ENCODE peak calls at places on chromosomes 3 and 15, in seven cellular contexts. One of them, this sample, is unnamed.

GRCh38 chr15:27725733-27726132 is 373.4 kb downstream of the OCA2 start:
- DNase-seq in HTR-8/SVneo: no peak
- DNase-seq in osteocyte: no peak
- DNase-seq in stimulated activated CD8-positive, alpha-beta memory T cell treated with anti-CD3 and anti-CD28 coated beads, Interleukin-4, amount 100 ng/mL, for 1 hour: no peak
- DNase-seq in activated T-cell treated with anti-CD3 and anti-CD28 coated beads for 1 hour: no peak
- DNase-seq in NCI-H1436 treated with DMSO at 0.1 percent for 48 hours: no peak
- DNase-seq in NCI-H2029: peak; percentile 27
- DNase-seq in this sample: no peak

GRCh38 chr3:29141912-29142262 is 139.0 kb upstream of the RBMS3 start:
- DNase-seq in activated T-cell treated with anti-CD3 and anti-CD28 coated beads for 1 hour: no peak
- DNase-seq in stimulated activated CD8-positive, alpha-beta memory T cell treated with anti-CD3 and anti-CD28 coated beads, Interleukin-4, amount 100 ng/mL, for 1 hour: no peak
- DNase-seq in osteocyte: no peak
- DNase-seq in HTR-8/SVneo: no peak
- DNase-seq in NCI-H2029: no peak
- DNase-seq in NCI-H1436 treated with DMSO at 0.1 percent for 48 hours: no peak
- DNase-seq in this sample: no peak

GRCh38 chr15:65980824-65981456 is 111.6 kb downstream of the RAB11A start:
- DNase-seq in osteocyte: no peak
- DNase-seq in HTR-8/SVneo: peak; percentile 80
- DNase-seq in activated T-cell treated with anti-CD3 and anti-CD28 coated beads for 1 hour: no peak
- DNase-seq in NCI-H1436 treated with DMSO at 0.1 percent for 48 hours: no peak
- DNase-seq in stimulated activated CD8-positive, alpha-beta memory T cell treated with anti-CD3 and anti-CD28 coated beads, Interleukin-4, amount 100 ng/mL, for 1 hour: no peak
- DNase-seq in NCI-H2029: no peak
- DNase-seq in this sample: no peak

GRCh38 chr15:33021806-33022389 is 172.6 kb downstream of the FMN1 start:
- DNase-seq in NCI-H2029: peak; percentile 34
- DNase-seq in NCI-H1436 treated with DMSO at 0.1 percent for 48 hours: no peak
- DNase-seq in osteocyte: no peak
- DNase-seq in stimulated activated CD8-positive, alpha-beta memory T cell treated with anti-CD3 and anti-CD28 coated beads, Interleukin-4, amount 100 ng/mL, for 1 hour: no peak
- DNase-seq in HTR-8/SVneo: peak; percentile 52
- DNase-seq in activated T-cell treated with anti-CD3 and anti-CD28 coated beads for 1 hour: no peak
- DNase-seq in this sample: no peak

GRCh38 chr15:91456251-91456718 is 356.2 kb downstream of the SV2B start:
- DNase-seq in NCI-H2029: no peak
- DNase-seq in stimulated activated CD8-positive, alpha-beta memory T cell treated with anti-CD3 and anti-CD28 coated beads, Interleukin-4, amount 100 ng/mL, for 1 hour: no peak
- DNase-seq in NCI-H1436 treated with DMSO at 0.1 percent for 48 hours: no peak
- DNase-seq in HTR-8/SVneo: no peak
- DNase-seq in osteocyte: no peak
- DNase-seq in activated T-cell treated with anti-CD3 and anti-CD28 coated beads for 1 hour: no peak
- DNase-seq in this sample: no peak

GRCh38 chr3:170356596-170357175 is 829 bp upstream of the SKIL start:
- DNase-seq in HTR-8/SVneo: peak; percentile 84
- DNase-seq in osteocyte: peak; percentile 96
- DNase-seq in stimulated activated CD8-positive, alpha-beta memory T cell treated with anti-CD3 and anti-CD28 coated beads, Interleukin-4, amount 100 ng/mL, for 1 hour: peak; percentile 17
- DNase-seq in NCI-H1436 treated with DMSO at 0.1 percent for 48 hours: no peak
- DNase-seq in activated T-cell treated with anti-CD3 and anti-CD28 coated beads for 1 hour: peak; percentile 40
- DNase-seq in NCI-H2029: peak; percentile 56
- DNase-seq in this sample: no peak

GRCh38 chr3:14475601-14476000 is 64.5 kb downstream of the GRIP2 start:
- DNase-seq in osteocyte: no peak
- DNase-seq in NCI-H2029: no peak
- DNase-seq in stimulated activated CD8-positive, alpha-beta memory T cell treated with anti-CD3 and anti-CD28 coated beads, Interleukin-4, amount 100 ng/mL, for 1 hour: no peak
- DNase-seq in activated T-cell treated with anti-CD3 and anti-CD28 coated beads for 1 hour: no peak
- DNase-seq in HTR-8/SVneo: no peak
- DNase-seq in NCI-H1436 treated with DMSO at 0.1 percent for 48 hours: no peak
- DNase-seq in this sample: no peak

GRCh38 chr3:100407977-100408532 is 6.7 kb downstream of the LNP1 start:
- DNase-seq in NCI-H2029: no peak
- DNase-seq in stimulated activated CD8-positive, alpha-beta memory T cell treated with anti-CD3 and anti-CD28 coated beads, Interleukin-4, amount 100 ng/mL, for 1 hour: no peak
- DNase-seq in activated T-cell treated with anti-CD3 and anti-CD28 coated beads for 1 hour: no peak
- DNase-seq in HTR-8/SVneo: no peak
- DNase-seq in NCI-H1436 treated with DMSO at 0.1 percent for 48 hours: no peak
- DNase-seq in osteocyte: no peak
- DNase-seq in this sample: no peak

GRCh38 chr15:81024891-81025290 is 24.2 kb downstream of the TLNRD1 start:
- DNase-seq in stimulated activated CD8-positive, alpha-beta memory T cell treated with anti-CD3 and anti-CD28 coated beads, Interleukin-4, amount 100 ng/mL, for 1 hour: no peak
- DNase-seq in activated T-cell treated with anti-CD3 and anti-CD28 coated beads for 1 hour: no peak
- DNase-seq in NCI-H2029: no peak
- DNase-seq in osteocyte: no peak
- DNase-seq in NCI-H1436 treated with DMSO at 0.1 percent for 48 hours: no peak
- DNase-seq in HTR-8/SVneo: no peak
- DNase-seq in this sample: no peak

GRCh38 chr3:182330647-182331046 is 462.7 kb upstream of the ATP11B start:
- DNase-seq in NCI-H1436 treated with DMSO at 0.1 percent for 48 hours: no peak
- DNase-seq in HTR-8/SVneo: no peak
- DNase-seq in NCI-H2029: no peak
- DNase-seq in activated T-cell treated with anti-CD3 and anti-CD28 coated beads for 1 hour: no peak
- DNase-seq in osteocyte: no peak
- DNase-seq in stimulated activated CD8-positive, alpha-beta memory T cell treated with anti-CD3 and anti-CD28 coated beads, Interleukin-4, amount 100 ng/mL, for 1 hour: no peak
- DNase-seq in this sample: no peak

GRCh38 chr3:193686665-193687506 is 93.9 kb downstream of the OPA1 start:
- DNase-seq in NCI-H2029: no peak
- DNase-seq in osteocyte: no peak
- DNase-seq in activated T-cell treated with anti-CD3 and anti-CD28 coated beads for 1 hour: no peak
- DNase-seq in stimulated activated CD8-positive, alpha-beta memory T cell treated with anti-CD3 and anti-CD28 coated beads, Interleukin-4, amount 100 ng/mL, for 1 hour: no peak
- DNase-seq in NCI-H1436 treated with DMSO at 0.1 percent for 48 hours: no peak
- DNase-seq in HTR-8/SVneo: no peak
- DNase-seq in this sample: no peak

GRCh38 chr3:148790841-148791240 is 36.8 kb upstream of the CPB1 start:
- DNase-seq in HTR-8/SVneo: no peak
- DNase-seq in stimulated activated CD8-positive, alpha-beta memory T cell treated with anti-CD3 and anti-CD28 coated beads, Interleukin-4, amount 100 ng/mL, for 1 hour: no peak
- DNase-seq in osteocyte: no peak
- DNase-seq in NCI-H2029: peak; percentile 15
- DNase-seq in NCI-H1436 treated with DMSO at 0.1 percent for 48 hours: no peak
- DNase-seq in activated T-cell treated with anti-CD3 and anti-CD28 coated beads for 1 hour: no peak
- DNase-seq in this sample: peak; percentile 2

GRCh38 chr3:146638718-146639117 is 33.6 kb upstream of the PLSCR5 start:
- DNase-seq in osteocyte: no peak
- DNase-seq in stimulated activated CD8-positive, alpha-beta memory T cell treated with anti-CD3 and anti-CD28 coated beads, Interleukin-4, amount 100 ng/mL, for 1 hour: no peak
- DNase-seq in activated T-cell treated with anti-CD3 and anti-CD28 coated beads for 1 hour: no peak
- DNase-seq in HTR-8/SVneo: no peak
- DNase-seq in NCI-H2029: no peak
- DNase-seq in NCI-H1436 treated with DMSO at 0.1 percent for 48 hours: no peak
- DNase-seq in this sample: no peak

GRCh38 chr3:10185804-10186762 is 21.4 kb downstream of the IRAK2 start:
- DNase-seq in stimulated activated CD8-positive, alpha-beta memory T cell treated with anti-CD3 and anti-CD28 coated beads, Interleukin-4, amount 100 ng/mL, for 1 hour: no peak
- DNase-seq in HTR-8/SVneo: no peak
- DNase-seq in activated T-cell treated with anti-CD3 and anti-CD28 coated beads for 1 hour: no peak
- DNase-seq in NCI-H1436 treated with DMSO at 0.1 percent for 48 hours: no peak
- DNase-seq in NCI-H2029: no peak
- DNase-seq in osteocyte: no peak
- DNase-seq in this sample: no peak

GRCh38 chr3:77042892-77043291 is 3.0 kb downstream of the ROBO2 start:
- DNase-seq in activated T-cell treated with anti-CD3 and anti-CD28 coated beads for 1 hour: no peak
- DNase-seq in stimulated activated CD8-positive, alpha-beta memory T cell treated with anti-CD3 and anti-CD28 coated beads, Interleukin-4, amount 100 ng/mL, for 1 hour: no peak
- DNase-seq in NCI-H2029: no peak
- DNase-seq in HTR-8/SVneo: no peak
- DNase-seq in osteocyte: no peak
- DNase-seq in NCI-H1436 treated with DMSO at 0.1 percent for 48 hours: no peak
- DNase-seq in this sample: no peak

GRCh38 chr3:133230191-133230590 is 169.7 kb upstream of the BFSP2 start:
- DNase-seq in HTR-8/SVneo: no peak
- DNase-seq in activated T-cell treated with anti-CD3 and anti-CD28 coated beads for 1 hour: no peak
- DNase-seq in stimulated activated CD8-positive, alpha-beta memory T cell treated with anti-CD3 and anti-CD28 coated beads, Interleukin-4, amount 100 ng/mL, for 1 hour: no peak
- DNase-seq in NCI-H1436 treated with DMSO at 0.1 percent for 48 hours: peak; percentile 73
- DNase-seq in NCI-H2029: peak; percentile 22
- DNase-seq in osteocyte: no peak
- DNase-seq in this sample: no peak

GRCh38 chr15:36798366-36798765 is 218.9 kb downstream of the CDIN1 start:
- DNase-seq in NCI-H2029: no peak
- DNase-seq in osteocyte: no peak
- DNase-seq in activated T-cell treated with anti-CD3 and anti-CD28 coated beads for 1 hour: no peak
- DNase-seq in NCI-H1436 treated with DMSO at 0.1 percent for 48 hours: no peak
- DNase-seq in HTR-8/SVneo: peak; percentile 57
- DNase-seq in stimulated activated CD8-positive, alpha-beta memory T cell treated with anti-CD3 and anti-CD28 coated beads, Interleukin-4, amount 100 ng/mL, for 1 hour: no peak
- DNase-seq in this sample: no peak

GRCh38 chr3:134339331-134339730 is 34.9 kb downstream of the AMOTL2 start:
- DNase-seq in osteocyte: no peak
- DNase-seq in activated T-cell treated with anti-CD3 and anti-CD28 coated beads for 1 hour: no peak
- DNase-seq in NCI-H1436 treated with DMSO at 0.1 percent for 48 hours: no peak
- DNase-seq in HTR-8/SVneo: no peak
- DNase-seq in stimulated activated CD8-positive, alpha-beta memory T cell treated with anti-CD3 and anti-CD28 coated beads, Interleukin-4, amount 100 ng/mL, for 1 hour: no peak
- DNase-seq in NCI-H2029: no peak
- DNase-seq in this sample: no peak

GRCh38 chr3:151567477-151567876 is 106.6 kb upstream of the IGSF10 start:
- DNase-seq in HTR-8/SVneo: no peak
- DNase-seq in activated T-cell treated with anti-CD3 and anti-CD28 coated beads for 1 hour: no peak
- DNase-seq in NCI-H2029: no peak
- DNase-seq in NCI-H1436 treated with DMSO at 0.1 percent for 48 hours: no peak
- DNase-seq in stimulated activated CD8-positive, alpha-beta memory T cell treated with anti-CD3 and anti-CD28 coated beads, Interleukin-4, amount 100 ng/mL, for 1 hour: no peak
- DNase-seq in osteocyte: no peak
- DNase-seq in this sample: no peak

GRCh38 chr3:129015388-129016105 is 14.4 kb downstream of the EFCC1 start:
- DNase-seq in NCI-H1436 treated with DMSO at 0.1 percent for 48 hours: no peak
- DNase-seq in stimulated activated CD8-positive, alpha-beta memory T cell treated with anti-CD3 and anti-CD28 coated beads, Interleukin-4, amount 100 ng/mL, for 1 hour: no peak
- DNase-seq in HTR-8/SVneo: no peak
- DNase-seq in osteocyte: no peak
- DNase-seq in NCI-H2029: no peak
- DNase-seq in activated T-cell treated with anti-CD3 and anti-CD28 coated beads for 1 hour: peak; percentile 26
- DNase-seq in this sample: no peak

GRCh38 chr3:64932666-64933342 is 245.0 kb upstream of the ADAMTS9 start:
- DNase-seq in stimulated activated CD8-positive, alpha-beta memory T cell treated with anti-CD3 and anti-CD28 coated beads, Interleukin-4, amount 100 ng/mL, for 1 hour: no peak
- DNase-seq in NCI-H2029: no peak
- DNase-seq in NCI-H1436 treated with DMSO at 0.1 percent for 48 hours: no peak
- DNase-seq in HTR-8/SVneo: no peak
- DNase-seq in activated T-cell treated with anti-CD3 and anti-CD28 coated beads for 1 hour: no peak
- DNase-seq in osteocyte: no peak
- DNase-seq in this sample: no peak

GRCh38 chr3:121096968-121097367 is 189.0 kb downstream of the STXBP5L start:
- DNase-seq in stimulated activated CD8-positive, alpha-beta memory T cell treated with anti-CD3 and anti-CD28 coated beads, Interleukin-4, amount 100 ng/mL, for 1 hour: no peak
- DNase-seq in osteocyte: no peak
- DNase-seq in HTR-8/SVneo: no peak
- DNase-seq in NCI-H1436 treated with DMSO at 0.1 percent for 48 hours: no peak
- DNase-seq in NCI-H2029: no peak
- DNase-seq in activated T-cell treated with anti-CD3 and anti-CD28 coated beads for 1 hour: no peak
- DNase-seq in this sample: no peak

GRCh38 chr3:187016639-187017345 is 86.5 kb downstream of the ST6GAL1 start:
- DNase-seq in osteocyte: peak; percentile 56
- DNase-seq in activated T-cell treated with anti-CD3 and anti-CD28 coated beads for 1 hour: no peak
- DNase-seq in NCI-H1436 treated with DMSO at 0.1 percent for 48 hours: no peak
- DNase-seq in stimulated activated CD8-positive, alpha-beta memory T cell treated with anti-CD3 and anti-CD28 coated beads, Interleukin-4, amount 100 ng/mL, for 1 hour: no peak
- DNase-seq in NCI-H2029: no peak
- DNase-seq in HTR-8/SVneo: no peak
- DNase-seq in this sample: no peak

GRCh38 chr15:66881173-66881905 is 179.3 kb downstream of the SMAD6 start:
- DNase-seq in stimulated activated CD8-positive, alpha-beta memory T cell treated with anti-CD3 and anti-CD28 coated beads, Interleukin-4, amount 100 ng/mL, for 1 hour: no peak
- DNase-seq in activated T-cell treated with anti-CD3 and anti-CD28 coated beads for 1 hour: no peak
- DNase-seq in NCI-H2029: no peak
- DNase-seq in HTR-8/SVneo: no peak
- DNase-seq in osteocyte: peak; percentile 75
- DNase-seq in NCI-H1436 treated with DMSO at 0.1 percent for 48 hours: no peak
- DNase-seq in this sample: no peak

GRCh38 chr15:27165590-27165989 is 194.6 kb downstream of the GABRG3 start:
- DNase-seq in stimulated activated CD8-positive, alpha-beta memory T cell treated with anti-CD3 and anti-CD28 coated beads, Interleukin-4, amount 100 ng/mL, for 1 hour: no peak
- DNase-seq in HTR-8/SVneo: no peak
- DNase-seq in activated T-cell treated with anti-CD3 and anti-CD28 coated beads for 1 hour: no peak
- DNase-seq in NCI-H2029: no peak
- DNase-seq in osteocyte: no peak
- DNase-seq in NCI-H1436 treated with DMSO at 0.1 percent for 48 hours: no peak
- DNase-seq in this sample: peak; percentile 1

GRCh38 chr3:73622135-73622534 is 2.6 kb downstream of the PDZRN3 start:
- DNase-seq in stimulated activated CD8-positive, alpha-beta memory T cell treated with anti-CD3 and anti-CD28 coated beads, Interleukin-4, amount 100 ng/mL, for 1 hour: no peak
- DNase-seq in NCI-H2029: peak; percentile 38
- DNase-seq in NCI-H1436 treated with DMSO at 0.1 percent for 48 hours: no peak
- DNase-seq in HTR-8/SVneo: no peak
- DNase-seq in osteocyte: peak; percentile 88
- DNase-seq in activated T-cell treated with anti-CD3 and anti-CD28 coated beads for 1 hour: no peak
- DNase-seq in this sample: peak; percentile 19

GRCh38 chr3:37668431-37668830 is 193.2 kb upstream of the CTDSPL start:
- DNase-seq in stimulated activated CD8-positive, alpha-beta memory T cell treated with anti-CD3 and anti-CD28 coated beads, Interleukin-4, amount 100 ng/mL, for 1 hour: no peak
- DNase-seq in NCI-H2029: peak; percentile 37
- DNase-seq in NCI-H1436 treated with DMSO at 0.1 percent for 48 hours: no peak
- DNase-seq in osteocyte: no peak
- DNase-seq in activated T-cell treated with anti-CD3 and anti-CD28 coated beads for 1 hour: no peak
- DNase-seq in HTR-8/SVneo: no peak
- DNase-seq in this sample: no peak

GRCh38 chr3:172905480-172905850 is 154.9 kb downstream of the ECT2 start:
- DNase-seq in osteocyte: no peak
- DNase-seq in NCI-H1436 treated with DMSO at 0.1 percent for 48 hours: no peak
- DNase-seq in HTR-8/SVneo: no peak
- DNase-seq in activated T-cell treated with anti-CD3 and anti-CD28 coated beads for 1 hour: no peak
- DNase-seq in stimulated activated CD8-positive, alpha-beta memory T cell treated with anti-CD3 and anti-CD28 coated beads, Interleukin-4, amount 100 ng/mL, for 1 hour: no peak
- DNase-seq in NCI-H2029: no peak
- DNase-seq in this sample: no peak

GRCh38 chr3:58059349-58060321 is 51.4 kb downstream of the FLNB start:
- DNase-seq in stimulated activated CD8-positive, alpha-beta memory T cell treated with anti-CD3 and anti-CD28 coated beads, Interleukin-4, amount 100 ng/mL, for 1 hour: no peak
- DNase-seq in activated T-cell treated with anti-CD3 and anti-CD28 coated beads for 1 hour: no peak
- DNase-seq in HTR-8/SVneo: peak; percentile 51
- DNase-seq in NCI-H1436 treated with DMSO at 0.1 percent for 48 hours: no peak
- DNase-seq in NCI-H2029: no peak
- DNase-seq in osteocyte: no peak
- DNase-seq in this sample: no peak

GRCh38 chr3:55622116-55622515 is 135.0 kb upstream of the WNT5A start:
- DNase-seq in osteocyte: no peak
- DNase-seq in stimulated activated CD8-positive, alpha-beta memory T cell treated with anti-CD3 and anti-CD28 coated beads, Interleukin-4, amount 100 ng/mL, for 1 hour: no peak
- DNase-seq in NCI-H1436 treated with DMSO at 0.1 percent for 48 hours: no peak
- DNase-seq in activated T-cell treated with anti-CD3 and anti-CD28 coated beads for 1 hour: no peak
- DNase-seq in NCI-H2029: no peak
- DNase-seq in HTR-8/SVneo: no peak
- DNase-seq in this sample: no peak

This sample was measured in DMS153.